ENCODE peak calls at places on chromosomes 16 and 17, in nine cellular contexts. One of them, this sample, is unnamed.

GRCh38 chr17:44115585-44116415 is 7.6 kb downstream of the HDAC5 start:
- DNase-seq in dorsolateral prefrontal cortex: no peak
- DNase-seq in Panc1: no peak
- DNase-seq in BJ: no peak
- DNase-seq in ascending aorta: no peak
- DNase-seq in thoracic aorta: no peak
- DNase-seq in heart right ventricle: no peak
- DNase-seq in right lobe of liver: no peak
- DNase-seq in tibial artery: no peak
- DNase-seq in this sample: no peak

GRCh38 chr17:5050281-5050680 is 15.1 kb upstream of the SLC52A1 start:
- DNase-seq in dorsolateral prefrontal cortex: no peak
- DNase-seq in Panc1: no peak
- DNase-seq in BJ: peak; percentile 48
- DNase-seq in ascending aorta: no peak
- DNase-seq in thoracic aorta: no peak
- DNase-seq in heart right ventricle: no peak
- DNase-seq in right lobe of liver: no peak
- DNase-seq in tibial artery: no peak
- DNase-seq in this sample: no peak

GRCh38 chr17:15957206-15957605 is 12.3 kb downstream of the ADORA2B start:
- DNase-seq in dorsolateral prefrontal cortex: no peak
- DNase-seq in Panc1: no peak
- DNase-seq in BJ: no peak
- DNase-seq in ascending aorta: no peak
- DNase-seq in thoracic aorta: no peak
- DNase-seq in heart right ventricle: no peak
- DNase-seq in right lobe of liver: no peak
- DNase-seq in tibial artery: no peak
- DNase-seq in this sample: no peak

GRCh38 chr17:30170415-30170987 is 53.9 kb downstream of the NSRP1 start:
- DNase-seq in dorsolateral prefrontal cortex: no peak
- DNase-seq in Panc1: no peak
- DNase-seq in BJ: no peak
- DNase-seq in ascending aorta: no peak
- DNase-seq in thoracic aorta: no peak
- DNase-seq in heart right ventricle: no peak
- DNase-seq in right lobe of liver: no peak
- DNase-seq in tibial artery: no peak
- DNase-seq in this sample: no peak

GRCh38 chr17:37147301-37147812 is 198.6 kb downstream of the AATF start:
- DNase-seq in dorsolateral prefrontal cortex: no peak
- DNase-seq in Panc1: no peak
- DNase-seq in BJ: no peak
- DNase-seq in ascending aorta: no peak
- DNase-seq in thoracic aorta: no peak
- DNase-seq in heart right ventricle: no peak
- DNase-seq in right lobe of liver: no peak
- DNase-seq in tibial artery: no peak
- DNase-seq in this sample: peak; percentile 22

GRCh38 chr17:73394523-73395450 is 83.0 kb upstream of the CDC42EP4 start:
- DNase-seq in dorsolateral prefrontal cortex: no peak
- DNase-seq in Panc1: no peak
- DNase-seq in BJ: no peak
- DNase-seq in ascending aorta: no peak
- DNase-seq in thoracic aorta: no peak
- DNase-seq in heart right ventricle: no peak
- DNase-seq in right lobe of liver: no peak
- DNase-seq in tibial artery: no peak
- DNase-seq in this sample: no peak

GRCh38 chr16:55812951-55813350 is 19.9 kb downstream of the CES1 start:
- DNase-seq in dorsolateral prefrontal cortex: no peak
- DNase-seq in Panc1: no peak
- DNase-seq in BJ: no peak
- DNase-seq in ascending aorta: no peak
- DNase-seq in thoracic aorta: no peak
- DNase-seq in heart right ventricle: no peak
- DNase-seq in right lobe of liver: no peak
- DNase-seq in tibial artery: no peak
- DNase-seq in this sample: no peak

GRCh38 chr16:71408536-71408935 is 33.3 kb downstream of the TLE7 start:
- DNase-seq in dorsolateral prefrontal cortex: no peak
- DNase-seq in Panc1: no peak
- DNase-seq in BJ: no peak
- DNase-seq in ascending aorta: no peak
- DNase-seq in thoracic aorta: no peak
- DNase-seq in heart right ventricle: no peak
- DNase-seq in right lobe of liver: no peak
- DNase-seq in tibial artery: no peak
- DNase-seq in this sample: no peak

GRCh38 chr17:29042679-29043538 is at the start of gene PIPOX:
- DNase-seq in dorsolateral prefrontal cortex: peak; percentile 47
- DNase-seq in Panc1: no peak
- DNase-seq in BJ: no peak
- DNase-seq in ascending aorta: no peak
- DNase-seq in thoracic aorta: no peak
- DNase-seq in heart right ventricle: peak; percentile 20
- DNase-seq in right lobe of liver: peak; percentile 75
- DNase-seq in tibial artery: no peak
- DNase-seq in this sample: no peak

GRCh38 chr17:29042026-29042678 is 789 bp upstream of the PIPOX start:
- DNase-seq in dorsolateral prefrontal cortex: no peak
- DNase-seq in Panc1: no peak
- DNase-seq in BJ: no peak
- DNase-seq in ascending aorta: no peak
- DNase-seq in thoracic aorta: no peak
- DNase-seq in heart right ventricle: no peak
- DNase-seq in right lobe of liver: no peak
- DNase-seq in tibial artery: no peak
- DNase-seq in this sample: no peak

GRCh38 chr17:29045026-29045425 is 2.1 kb downstream of the PIPOX start:
- DNase-seq in dorsolateral prefrontal cortex: no peak
- DNase-seq in Panc1: no peak
- DNase-seq in BJ: no peak
- DNase-seq in ascending aorta: no peak
- DNase-seq in thoracic aorta: no peak
- DNase-seq in heart right ventricle: no peak
- DNase-seq in right lobe of liver: no peak
- DNase-seq in tibial artery: no peak
- DNase-seq in this sample: no peak

GRCh38 chr17:29045734-29046133 is 2.8 kb downstream of the PIPOX start:
- DNase-seq in dorsolateral prefrontal cortex: no peak
- DNase-seq in Panc1: no peak
- DNase-seq in BJ: no peak
- DNase-seq in ascending aorta: no peak
- DNase-seq in thoracic aorta: no peak
- DNase-seq in heart right ventricle: no peak
- DNase-seq in right lobe of liver: peak; percentile 36
- DNase-seq in tibial artery: no peak
- DNase-seq in this sample: no peak

GRCh38 chr17:29043539-29044165 is 711 bp downstream of the PIPOX start:
- DNase-seq in dorsolateral prefrontal cortex: no peak
- DNase-seq in Panc1: no peak
- DNase-seq in BJ: no peak
- DNase-seq in ascending aorta: no peak
- DNase-seq in thoracic aorta: no peak
- DNase-seq in heart right ventricle: no peak
- DNase-seq in right lobe of liver: no peak
- DNase-seq in tibial artery: no peak
- DNase-seq in this sample: no peak
- H3K4me3 ChIP-seq in dorsolateral prefrontal cortex: no peak overlapping the region
- H3K4me3 ChIP-seq in Panc1: no peak overlapping the region
- H3K4me3 ChIP-seq in BJ: no peak overlapping the region
- H3K4me3 ChIP-seq in ascending aorta: no peak overlapping the region
- H3K4me3 ChIP-seq in thoracic aorta: no peak overlapping the region
- H3K4me3 ChIP-seq in heart right ventricle: no peak overlapping the region
- H3K4me3 ChIP-seq in right lobe of liver: peak overlapping the region; percentile 47
- H3K4me3 ChIP-seq in tibial artery: no peak overlapping the region
- H3K4me3 ChIP-seq in this sample: no peak overlapping the region

GRCh38 chr17:1512351-1512750 is 4.1 kb downstream of the INPP5K start:
- DNase-seq in dorsolateral prefrontal cortex: no peak
- DNase-seq in Panc1: no peak
- DNase-seq in BJ: no peak
- DNase-seq in ascending aorta: no peak
- DNase-seq in thoracic aorta: no peak
- DNase-seq in heart right ventricle: no peak
- DNase-seq in right lobe of liver: no peak
- DNase-seq in tibial artery: no peak
- DNase-seq in this sample: no peak

GRCh38 chr17:1516403-1517161 is at the start of gene INPP5K:
- DNase-seq in dorsolateral prefrontal cortex: peak; percentile 99
- DNase-seq in Panc1: peak; percentile 86
- DNase-seq in BJ: peak; percentile 86
- DNase-seq in ascending aorta: peak; percentile 90
- DNase-seq in thoracic aorta: peak; percentile 86
- DNase-seq in heart right ventricle: peak; percentile 98
- DNase-seq in right lobe of liver: peak; percentile 99
- DNase-seq in tibial artery: peak; percentile 97
- DNase-seq in this sample: peak; percentile 98

GRCh38 chr17:1518410-1518809 is 2.0 kb upstream of the INPP5K start:
- DNase-seq in dorsolateral prefrontal cortex: no peak
- DNase-seq in Panc1: no peak
- DNase-seq in BJ: no peak
- DNase-seq in ascending aorta: no peak
- DNase-seq in thoracic aorta: no peak
- DNase-seq in heart right ventricle: no peak
- DNase-seq in right lobe of liver: no peak
- DNase-seq in tibial artery: no peak
- DNase-seq in this sample: no peak

GRCh38 chr17:1519678-1520077 is 3.3 kb upstream of the INPP5K start:
- DNase-seq in dorsolateral prefrontal cortex: no peak
- DNase-seq in Panc1: no peak
- DNase-seq in BJ: no peak
- DNase-seq in ascending aorta: no peak
- DNase-seq in thoracic aorta: no peak
- DNase-seq in heart right ventricle: no peak
- DNase-seq in right lobe of liver: no peak
- DNase-seq in tibial artery: no peak
- DNase-seq in this sample: no peak

DNA sequence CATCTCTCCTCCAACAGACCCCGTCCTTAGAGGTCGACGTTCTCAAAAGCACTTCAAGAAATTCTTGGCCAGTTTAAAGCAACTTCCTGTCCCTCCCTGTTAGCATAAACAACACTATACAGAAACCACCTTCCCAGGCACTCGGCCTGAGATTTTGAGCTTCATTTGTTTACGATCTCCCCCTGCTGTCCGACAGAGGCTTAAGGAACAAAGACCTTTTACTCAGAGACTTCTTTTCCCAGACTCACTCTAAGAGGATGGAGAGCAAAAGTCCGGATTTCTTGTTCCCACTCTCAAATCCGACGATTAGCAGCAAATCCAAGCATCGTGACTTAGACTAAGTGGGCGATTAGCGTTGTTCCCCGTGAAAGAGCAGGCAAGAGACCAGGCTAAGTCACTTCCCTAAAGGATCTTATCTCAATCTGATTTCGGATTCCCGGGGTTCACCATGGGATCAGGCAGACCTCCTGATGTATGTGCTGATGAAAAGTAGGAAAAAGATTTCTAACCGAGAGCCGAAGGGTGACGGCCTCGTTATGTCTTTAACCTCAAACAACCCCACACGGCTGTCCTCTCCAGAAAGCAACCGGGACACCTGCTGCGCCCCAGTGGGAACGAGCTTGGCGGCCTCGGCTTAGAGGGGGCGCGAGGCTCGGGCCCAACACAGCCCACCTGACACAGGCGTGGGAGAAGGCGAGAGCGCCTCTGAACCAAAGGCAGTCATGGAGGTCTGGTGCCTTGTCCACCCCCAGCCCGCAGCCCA is 591 bp downstream of the INPP5K start:
- DNase-seq in dorsolateral prefrontal cortex: no peak
- DNase-seq in Panc1: peak; percentile 74
- DNase-seq in BJ: peak; percentile 57
- DNase-seq in ascending aorta: no peak
- DNase-seq in thoracic aorta: no peak
- DNase-seq in heart right ventricle: peak; percentile 79
- DNase-seq in right lobe of liver: no peak
- DNase-seq in tibial artery: peak; percentile 68
- DNase-seq in this sample: peak; percentile 54
- TF ChIP-seq CTCF in dorsolateral prefrontal cortex: peak; percentile 52
- TF ChIP-seq CTCF in Panc1: no peak
- TF ChIP-seq CTCF in BJ: peak; percentile 72
- TF ChIP-seq CTCF in ascending aorta: peak; percentile 79
- TF ChIP-seq CTCF in thoracic aorta: peak; percentile 60
- TF ChIP-seq CTCF in heart right ventricle: peak; percentile 54
- TF ChIP-seq CTCF in right lobe of liver: peak; percentile 51
- TF ChIP-seq CTCF in tibial artery: peak; percentile 76
- TF ChIP-seq CTCF in this sample: peak; percentile 71

GRCh38 chr16:2095315-2095853 is 40.3 kb downstream of the PKD1 start:
- DNase-seq in dorsolateral prefrontal cortex: no peak
- DNase-seq in Panc1: no peak
- DNase-seq in BJ: no peak
- DNase-seq in ascending aorta: no peak
- DNase-seq in thoracic aorta: no peak
- DNase-seq in heart right ventricle: no peak
- DNase-seq in right lobe of liver: no peak
- DNase-seq in tibial artery: no peak
- DNase-seq in this sample: no peak
- H3K27me3 ChIP-seq in dorsolateral prefrontal cortex: no peaks in the 10 kb centered on the region
- H3K27me3 ChIP-seq in Panc1: no peaks in the 10 kb centered on the region
- H3K27me3 ChIP-seq in BJ: no peaks in the 10 kb centered on the region
- H3K27me3 ChIP-seq in ascending aorta: no peaks in the 10 kb centered on the region
- H3K27me3 ChIP-seq in thoracic aorta: no peaks in the 10 kb centered on the region
- H3K27me3 ChIP-seq in heart right ventricle: no peaks in the 10 kb centered on the region
- H3K27me3 ChIP-seq in right lobe of liver: no peaks in the 10 kb centered on the region
- H3K27me3 ChIP-seq in tibial artery: no peaks in the 10 kb centered on the region
- H3K27me3 ChIP-seq in this sample: no peaks in the 10 kb centered on the region

GRCh38 chr16:1991135-1991551 is 1.4 kb downstream of the SYNGR3 start:
- DNase-seq in dorsolateral prefrontal cortex: no peak
- DNase-seq in Panc1: no peak
- DNase-seq in BJ: no peak
- DNase-seq in ascending aorta: no peak
- DNase-seq in thoracic aorta: no peak
- DNase-seq in heart right ventricle: no peak
- DNase-seq in right lobe of liver: peak; percentile 31
- DNase-seq in tibial artery: no peak
- DNase-seq in this sample: peak; percentile 76

GRCh38 chr16:1992475-1993292 is 2.9 kb downstream of the SYNGR3 start:
- DNase-seq in dorsolateral prefrontal cortex: no peak
- DNase-seq in Panc1: no peak
- DNase-seq in BJ: no peak
- DNase-seq in ascending aorta: no peak
- DNase-seq in thoracic aorta: no peak
- DNase-seq in heart right ventricle: no peak
- DNase-seq in right lobe of liver: peak; percentile 53
- DNase-seq in tibial artery: no peak
- DNase-seq in this sample: peak; percentile 26

GRCh38 chr16:1991588-1992474 is 2.1 kb downstream of the SYNGR3 start:
- DNase-seq in dorsolateral prefrontal cortex: peak; percentile 84
- DNase-seq in Panc1: no peak
- DNase-seq in BJ: peak; percentile 20
- DNase-seq in ascending aorta: peak; percentile 75
- DNase-seq in thoracic aorta: peak; percentile 67
- DNase-seq in heart right ventricle: peak; percentile 93
- DNase-seq in right lobe of liver: peak; percentile 97
- DNase-seq in tibial artery: peak; percentile 90
- DNase-seq in this sample: peak; percentile 92

GRCh38 chr16:1996175-1996574 is 6.4 kb downstream of the SYNGR3 start:
- DNase-seq in dorsolateral prefrontal cortex: no peak
- DNase-seq in Panc1: no peak
- DNase-seq in BJ: no peak
- DNase-seq in ascending aorta: no peak
- DNase-seq in thoracic aorta: no peak
- DNase-seq in heart right ventricle: no peak
- DNase-seq in right lobe of liver: no peak
- DNase-seq in tibial artery: no peak
- DNase-seq in this sample: no peak

GRCh38 chr16:1993731-1994131 is 4.0 kb downstream of the SYNGR3 start:
- DNase-seq in dorsolateral prefrontal cortex: no peak
- DNase-seq in Panc1: no peak
- DNase-seq in BJ: no peak
- DNase-seq in ascending aorta: no peak
- DNase-seq in thoracic aorta: no peak
- DNase-seq in heart right ventricle: no peak
- DNase-seq in right lobe of liver: peak; percentile 80
- DNase-seq in tibial artery: no peak
- DNase-seq in this sample: peak; percentile 22
- H3K4me3 ChIP-seq in dorsolateral prefrontal cortex: no peak overlapping the region
- H3K4me3 ChIP-seq in Panc1: no peak overlapping the region
- H3K4me3 ChIP-seq in BJ: no peak overlapping the region
- H3K4me3 ChIP-seq in ascending aorta: no peak overlapping the region
- H3K4me3 ChIP-seq in thoracic aorta: no peak overlapping the region
- H3K4me3 ChIP-seq in heart right ventricle: no peak overlapping the region
- H3K4me3 ChIP-seq in right lobe of liver: no peak overlapping the region
- H3K4me3 ChIP-seq in tibial artery: no peak overlapping the region
- H3K4me3 ChIP-seq in this sample: no peak overlapping the region